ENCODE peak calls at places on chromosomes 1 and 21, in four cellular contexts. U, X, S and O are unnamed samples.

GRCh38 chr1:25997759-25998074 is at the start of gene PAFAH2:
- DNase-seq in U (no peak), X (no peak), S (no peak), O (no peak)

GRCh38 chr1:230278871-230279582 is 147.1 kb downstream of the PGBD5 start:
- DNase-seq in U (no peak), X (no peak), S (no peak), O (no peak)

GRCh38 chr1:100627018-100627716 is 89.2 kb downstream of the GPR88 start:
- DNase-seq in U (no peak), X (no peak), S (no peak), O (no peak)

GRCh38 chr1:226674892-226675719 is 64.0 kb downstream of the ITPKB start:
- DNase-seq in U (no peak), X (no peak), S (no peak), O (no peak)

GRCh38 chr1:2909797-2910196 is 108.3 kb upstream of the TTC34 start:
- DNase-seq in U (no peak), X (no peak), S (no peak), O (no peak)

GRCh38 chr21:39579734-39580332 is 32.9 kb upstream of the B3GALT5 start:
- DNase-seq in U (no peak), X (no peak), S (no peak), O (no peak)

GRCh38 chr21:34989337-34990151 is 59.6 kb downstream of the RUNX1 start:
- DNase-seq in U (no peak), X (no peak), S (no peak), O (no peak)

GRCh38 chr1:67429528-67430357 is 459 bp downstream of the SERBP1 start:
- DNase-seq in U (peak; percentile 14), X (peak; percentile 56), S (no peak), O (no peak)

GRCh38 chr1:206001476-206001888 is 1.7 kb downstream of the RAB7B start:
- DNase-seq in U (peak; percentile 53), X (peak; percentile 83), S (no peak), O (no peak)

GRCh38 chr21:39034590-39035536 is 148.4 kb downstream of the PSMG1 start:
- DNase-seq in U (no peak), X (no peak), S (no peak), O (no peak)

GRCh38 chr1:182972821-182973220 is 19.9 kb upstream of the SHCBP1L start:
- DNase-seq in U (no peak), X (no peak), S (no peak), O (no peak)

GRCh38 chr1:106717561-106717960 is 338.9 kb upstream of the PRMT6 start:
- DNase-seq in U (no peak), X (no peak), S (no peak), O (no peak)

GRCh38 chr21:42155045-42155855 is 63.7 kb upstream of the ABCG1 start:
- DNase-seq in U (no peak), X (no peak), S (no peak), O (no peak)

GRCh38 chr1:225460737-225461532 is 33.1 kb upstream of the LBR start:
- DNase-seq in U (no peak), X (no peak), S (no peak), O (no peak)

GRCh38 chr1:5955479-5955977 is 36.7 kb downstream of the NPHP4 start:
- DNase-seq in U (no peak), X (no peak), S (peak; percentile 100), O (no peak)

GRCh38 chr1:209850342-209850979 is 22.7 kb downstream of the UTP25 start:
- DNase-seq in U (peak; percentile 55), X (peak; percentile 70), S (peak; percentile 21), O (peak; percentile 79)

GRCh38 chr1:61005572-61006386 is 76.6 kb upstream of the NFIA start:
- DNase-seq in U (no peak), X (no peak), S (no peak), O (peak; percentile 64)

GRCh38 chr1:186541003-186541402 is 80.1 kb upstream of the PDC start:
- DNase-seq in U (no peak), X (no peak), S (no peak), O (no peak)

GRCh38 chr1:36534711-36535412 is 52.1 kb upstream of the CSF3R start:
- DNase-seq in U (no peak), X (no peak), S (no peak), O (no peak)

GRCh38 chr21:36697473-36698159 is 1.3 kb upstream of the SIM2 start:
- DNase-seq in U (no peak), X (no peak), S (no peak), O (peak; percentile 78)

GRCh38 chr1:243364330-243364729 is 108.5 kb downstream of the SDCCAG8 start:
- DNase-seq in U (no peak), X (no peak), S (no peak), O (no peak)
- TF ChIP-seq RNF2 in U (no peak), X (no peak), S (no peak), O (no peak)

DNA sequence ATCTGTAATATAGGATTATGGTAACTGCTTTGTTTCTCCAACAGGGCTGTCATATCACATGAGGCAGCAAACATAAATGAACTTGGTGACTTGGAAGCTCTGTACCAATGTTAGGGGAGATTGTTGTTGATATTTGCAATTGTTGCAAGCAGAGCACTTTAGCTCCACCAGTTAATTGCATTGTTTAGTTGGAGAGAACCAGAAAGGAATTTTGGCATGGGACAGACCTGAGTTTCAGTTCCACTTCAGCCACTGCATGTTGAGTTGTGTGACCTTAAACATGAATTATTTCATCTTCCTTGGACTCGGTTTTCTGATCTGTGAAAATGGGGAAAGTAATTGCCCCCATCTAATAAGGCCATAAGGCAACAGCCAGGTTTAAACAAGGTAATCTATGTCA is 142.3 kb upstream of the JUN start:
- DNase-seq in U (no peak), X (no peak), S (no peak), O (no peak)
- TF ChIP-seq RNF2 in U (no peak), X (no peak), S (no peak), O (no peak)

GRCh38 chr1:84963021-84963420 is 33.9 kb downstream of the MCOLN2 start:
- DNase-seq in U (no peak), X (no peak), S (no peak), O (no peak)

GRCh38 chr1:84957956-84958355 is 39.0 kb downstream of the MCOLN2 start:
- DNase-seq in U (no peak), X (no peak), S (no peak), O (no peak)

GRCh38 chr1:84959294-84959693 is 37.6 kb downstream of the MCOLN2 start:
- DNase-seq in U (no peak), X (no peak), S (no peak), O (no peak)

GRCh38 chr1:84961316-84961715 is 35.6 kb downstream of the MCOLN2 start:
- DNase-seq in U (no peak), X (no peak), S (no peak), O (no peak)

DNA sequence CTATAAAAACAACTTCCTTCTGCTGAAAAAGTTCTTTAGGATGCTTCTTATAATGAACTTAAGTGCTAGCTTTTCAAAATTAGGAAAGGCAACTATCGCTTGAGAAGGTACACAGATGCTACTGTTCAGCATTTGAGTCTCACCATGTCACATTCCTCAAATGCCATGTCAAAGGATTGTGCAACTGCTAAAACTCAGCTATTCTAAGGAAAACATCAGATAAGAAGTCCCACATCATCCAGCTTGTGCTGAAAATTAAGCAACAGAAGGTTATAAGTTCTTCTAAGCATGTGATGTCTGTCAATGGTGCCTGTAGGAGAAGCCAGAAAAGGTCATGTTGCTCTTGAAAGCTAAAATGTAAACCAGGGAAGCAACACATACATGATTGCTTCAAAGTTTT is 36.5 kb downstream of the MCOLN2 start:
- DNase-seq in U (no peak), X (no peak), S (peak; percentile 38), O (no peak)
- TF ChIP-seq RNF2 in U (no peak), X (no peak), S (no peak), O (no peak)

DNA sequence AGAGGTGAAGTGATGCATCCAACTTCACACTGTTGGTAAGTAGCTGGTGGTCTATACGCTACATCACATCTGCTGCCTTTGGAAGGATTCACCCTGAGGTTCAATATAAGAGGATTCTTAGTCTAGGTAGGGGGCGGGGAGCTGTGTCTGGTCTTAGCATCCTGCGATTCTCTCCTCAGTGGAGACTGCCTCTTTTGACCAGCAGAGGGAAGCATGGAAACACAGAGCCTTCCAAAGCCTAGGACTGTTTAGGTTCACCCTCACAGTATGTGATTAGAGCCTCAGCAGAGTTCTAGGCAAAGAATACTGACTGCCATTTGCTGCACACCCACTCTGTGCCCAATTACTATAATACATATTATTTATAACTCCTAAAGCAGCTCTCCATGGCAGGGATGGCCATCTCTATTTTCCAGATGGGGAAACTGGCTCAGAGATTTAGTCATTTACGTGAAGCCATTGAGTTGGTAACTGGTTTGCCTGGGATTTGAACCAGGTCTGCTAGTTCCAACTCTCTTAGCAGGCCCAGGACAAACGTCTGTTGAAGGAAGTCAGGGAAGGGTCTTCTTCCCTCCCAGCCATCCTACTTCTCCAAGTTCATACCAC is 28.9 kb upstream of the EFCAB14 start:
- DNase-seq in U (peak; percentile 47), X (peak; percentile 70), S (peak; percentile 49), O (no peak)
- TF ChIP-seq RNF2 in U (no peak), X (no peak), S (no peak), O (no peak)

GRCh38 chr1:91397605-91398004 is 7.0 kb downstream of the HFM1 start:
- DNase-seq in U (no peak), X (no peak), S (no peak), O (no peak)
- TF ChIP-seq RNF2 in U (no peak), X (no peak), S (no peak), O (no peak)

DNA sequence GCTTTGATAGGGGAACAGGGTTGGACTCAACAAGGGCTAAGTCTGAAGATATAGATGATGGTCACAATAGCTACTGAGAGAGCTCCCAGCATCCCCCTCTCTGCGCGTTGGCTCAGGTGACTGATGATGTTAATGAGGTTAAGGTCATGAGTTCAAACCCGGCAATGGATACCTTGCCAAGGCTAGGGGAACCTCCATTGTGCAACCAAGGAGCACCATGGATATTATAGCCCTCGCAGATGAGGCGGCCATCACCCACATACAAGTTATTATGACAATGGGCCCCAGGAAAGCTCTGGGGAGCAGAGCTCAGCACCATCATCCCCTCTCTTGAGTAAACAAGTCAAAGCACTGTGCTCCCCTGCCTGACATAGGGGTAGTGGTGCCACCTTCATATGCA is 8.2 kb downstream of the KCNA2 start:
- DNase-seq in U (no peak), X (no peak), S (no peak), O (no peak)
- TF ChIP-seq RNF2 in U (no peak), X (no peak), S (no peak), O (no peak)